ENCODE peak calls at places on chromosomes 6 and 20, in six cellular contexts. S is neural progenitor cell; U is adrenal gland; V is AG04450; G is CD8-positive, alpha-beta T cell; H is A549. R is an unnamed sample.

GRCh38 chr20:15900443-15900842 is 672.8 kb downstream of the KIF16B start:
- DNase-seq in S (no peak), H (no peak), G (no peak), V (no peak), U (no peak), R (no peak)

GRCh38 chr6:138405816-138406403 is 1.9 kb downstream of the HEBP2 start:
- DNase-seq in U (no peak), S (no peak), H (no peak), G (no peak), V (no peak), R (no peak)

GRCh38 chr6:31901953-31902643 is at the start of gene ZBTB12:
- DNase-seq in H (peak; percentile 94), G (peak; percentile 81), S (peak; percentile 99), V (peak; percentile 96), U (peak; percentile 96), R (peak; percentile 84)

GRCh38 chr6:158205220-158205944 is 37.2 kb downstream of the GTF2H5 start:
- DNase-seq in V (no peak), H (no peak), U (no peak), S (peak; percentile 66), G (no peak), R (no peak)

GRCh38 chr6:21505574-21505990 is 88.0 kb upstream of the SOX4 start:
- DNase-seq in H (no peak), V (no peak), S (no peak), G (no peak), U (no peak), R (no peak)

GRCh38 chr20:39645130-39645529 is 683.0 kb downstream of the DHX35 start:
- DNase-seq in U (no peak), H (no peak), S (peak; percentile 40), V (no peak), G (no peak), R (no peak)

GRCh38 chr6:98343004-98343403 is 491.4 kb upstream of the POU3F2 start:
- DNase-seq in V (no peak), G (no peak), H (no peak), U (no peak), S (no peak), R (no peak)

GRCh38 chr6:152575621-152576150 is 61.5 kb downstream of the SYNE1 start:
- DNase-seq in V (no peak), G (no peak), U (peak; percentile 32), H (no peak), S (no peak), R (no peak)

GRCh38 chr20:6395695-6396094 is 272.9 kb upstream of the FERMT1 start:
- DNase-seq in V (no peak), U (no peak), S (no peak), H (peak; percentile 4), G (no peak), R (no peak)

GRCh38 chr6:113488061-113488460 is 369.1 kb upstream of the MARCKS start:
- DNase-seq in H (no peak), S (no peak), G (no peak), U (no peak), V (no peak), R (no peak)

GRCh38 chr6:42236680-42237473 is 19.2 kb upstream of the MRPS10 start:
- DNase-seq in V (no peak), H (no peak), U (no peak), S (no peak), G (no peak), R (no peak)

GRCh38 chr20:54026300-54027064 is 43.9 kb downstream of the BCAS1 start:
- DNase-seq in U (no peak), H (no peak), V (no peak), G (no peak), S (no peak), R (no peak)

GRCh38 chr20:41553142-41553879 is 64.9 kb downstream of the CHD6 start:
- DNase-seq in V (no peak), S (no peak), G (no peak), H (no peak), U (no peak), R (no peak)

GRCh38 chr6:30763155-30763617 is 18.8 kb upstream of the IER3 start:
- DNase-seq in G (no peak), H (no peak), U (no peak), V (no peak), S (no peak), R (no peak)

GRCh38 chr6:18276610-18277009 is 12.3 kb upstream of the DEK start:
- DNase-seq in H (no peak), U (no peak), S (peak; percentile 45), G (no peak), V (no peak), R (no peak)

GRCh38 chr6:15956205-15957106 is 172.4 kb upstream of the MYLIP start:
- DNase-seq in U (no peak), G (no peak), H (peak; percentile 25), V (no peak), S (no peak), R (no peak)

GRCh38 chr20:50744143-50744792 is 12.9 kb downstream of the PARD6B start:
- DNase-seq in G (no peak), U (peak; percentile 85), H (peak; percentile 92), V (peak; percentile 74), S (peak; percentile 62), R (no peak)

GRCh38 chr6:163662604-163663225 is 248.2 kb downstream of the QKI start:
- DNase-seq in V (no peak), H (no peak), U (no peak), S (no peak), G (no peak), R (no peak)

GRCh38 chr6:157649311-157650260 is 173.5 kb upstream of the SNX9 start:
- DNase-seq in U (peak; percentile 18), S (no peak), G (no peak), H (no peak), V (no peak), R (no peak)

GRCh38 chr20:4053516-4053919 is 38.2 kb upstream of the RNF24 start:
- DNase-seq in H (no peak), V (no peak), G (no peak), U (no peak), S (no peak), R (no peak)

GRCh38 chr20:46487628-46488027 is 25.7 kb downstream of the ZNF334 start:
- DNase-seq in S (no peak), G (no peak), V (no peak), U (no peak), H (no peak), R (no peak)

GRCh38 chr20:35311409-35311808 is 19.2 kb upstream of the FAM83C start:
- DNase-seq in G (no peak), U (no peak), H (peak; percentile 69), V (no peak), S (no peak), R (no peak)

GRCh38 chr20:23097636-23098580 is 11.8 kb upstream of the CD93 start:
- DNase-seq in H (no peak), U (no peak), V (no peak), S (no peak), G (no peak), R (no peak)
- H3K27ac ChIP-seq in H (no peak overlapping the region), U (no peak overlapping the region), V (no peak overlapping the region), S (no peak overlapping the region), G (no peak overlapping the region), R (no peak overlapping the region)

DNA sequence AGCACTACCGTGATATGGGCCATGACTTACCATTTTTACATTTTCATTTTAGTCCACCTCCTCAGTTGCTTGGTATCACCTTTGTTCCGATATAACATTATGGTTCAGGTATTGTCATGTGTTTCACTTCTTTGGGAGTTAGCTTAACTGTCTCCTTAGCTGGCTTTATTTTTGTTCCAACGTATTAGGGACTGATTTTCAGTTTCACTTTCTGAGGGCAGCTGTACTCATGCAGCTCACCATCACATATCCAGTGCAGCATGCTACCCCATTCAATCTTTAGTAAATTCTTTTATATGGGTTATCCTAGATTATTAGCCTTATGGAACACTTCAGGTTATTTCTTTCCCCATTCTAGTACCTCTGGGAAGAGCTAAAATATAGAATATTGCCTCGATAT is 362.2 kb upstream of the IRAK1BP1 start:
- DNase-seq in U (no peak), H (no peak), V (no peak), S (no peak), G (no peak), R (no peak)
- H3K4me3 ChIP-seq in U (no peak overlapping the region), H (no peak overlapping the region), V (no peak overlapping the region), S (no peak overlapping the region), G (no peak overlapping the region), R (no peak overlapping the region)

GRCh38 chr6:106736502-106736901 is 107.1 kb downstream of the QRSL1 start:
- DNase-seq in U (no peak), G (no peak), H (no peak), S (no peak), V (no peak), R (no peak)

GRCh38 chr6:106735136-106735535 is 105.8 kb downstream of the QRSL1 start:
- DNase-seq in S (no peak), G (no peak), H (no peak), V (no peak), U (no peak), R (no peak)

GRCh38 chr6:106733386-106733785 is 104.0 kb downstream of the QRSL1 start:
- DNase-seq in S (no peak), G (no peak), V (no peak), H (no peak), U (no peak), R (no peak)

GRCh38 chr6:106732541-106732940 is 103.2 kb downstream of the QRSL1 start:
- DNase-seq in S (no peak), G (no peak), H (no peak), V (no peak), U (no peak), R (no peak)

GRCh38 chr6:106735828-106736227 is 106.5 kb downstream of the QRSL1 start:
- DNase-seq in U (no peak), S (no peak), G (no peak), V (no peak), H (no peak), R (no peak)
- H3K27ac ChIP-seq in U (no peak overlapping the region), S (no peak overlapping the region), G (no peak overlapping the region), V (no peak overlapping the region), H (no peak overlapping the region), R (no peak overlapping the region)

DNA sequence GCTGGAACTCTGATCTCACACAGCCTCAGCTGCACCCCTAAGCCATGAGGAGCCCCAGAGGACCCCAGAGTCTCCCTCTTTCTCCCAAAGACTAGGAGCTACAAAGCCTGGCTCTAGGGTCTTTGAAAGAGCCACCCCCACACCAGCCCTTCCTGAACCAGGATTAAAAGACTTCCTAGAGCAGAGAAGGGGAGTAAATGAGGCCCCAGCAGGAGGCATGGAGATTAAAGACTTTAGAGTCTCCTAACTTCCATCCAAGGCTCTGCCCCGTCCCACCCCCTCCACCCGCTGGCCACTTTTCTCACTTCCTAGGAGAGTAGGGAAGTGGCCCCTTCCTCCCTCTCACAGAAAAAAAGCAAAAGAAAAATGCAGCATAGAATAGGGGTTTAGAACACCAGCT is 1.7 kb downstream of the PREX1 start:
- DNase-seq in V (no peak), S (peak; percentile 89), U (no peak), H (no peak), G (no peak), R (no peak)
- H3K4me3 ChIP-seq in V (no peak overlapping the region), S (peak overlapping the region; percentile 76), U (peak overlapping the region; percentile 72), H (no peak overlapping the region), G (peak overlapping the region; percentile 65), R (peak overlapping the region; percentile 79)

DNA sequence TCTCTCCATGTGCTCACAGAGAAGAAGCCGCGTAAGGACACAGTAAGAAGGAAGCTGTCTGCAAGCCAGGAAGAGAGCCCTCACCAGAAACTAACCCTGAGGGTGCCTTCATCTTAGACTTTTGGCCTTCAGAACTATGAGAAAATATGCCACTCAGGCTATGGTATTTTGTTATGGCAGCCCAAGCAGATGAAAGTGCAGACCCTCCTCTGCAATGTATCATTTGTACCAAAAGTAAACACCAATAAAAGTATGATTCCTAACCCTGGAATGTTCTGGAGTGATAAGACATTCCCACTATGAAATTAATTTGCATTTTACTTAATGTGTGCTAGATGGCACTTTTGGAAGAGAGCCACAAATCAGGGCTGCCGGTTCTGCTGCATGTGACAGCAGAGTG is 594.3 kb downstream of the UTRN start:
- DNase-seq in V (no peak), S (no peak), U (no peak), G (no peak), H (peak; percentile 11), R (no peak)
- H3K27ac ChIP-seq in V (no peak overlapping the region), S (no peak overlapping the region), U (no peak overlapping the region), G (no peak overlapping the region), H (no peak overlapping the region), R (no peak overlapping the region)

R was measured in CD8-positive, alpha-beta memory T cell.